ENCODE peak calls at places on chromosome 14, in ten cellular contexts. F is neuronal stem cell, V is PC-3, P is neural progenitor cell, G is GM23338, K is OCI-LY7, J is endothelial cell of umbilical vein, H is GM23248, E is hepatocyte, S is K562. C is an unnamed sample.

GRCh38 chr14:103188691-103189480 is 65.6 kb downstream of the TNFAIP2 start:
- DNase-seq in S (no peak), P (peak), K (no peak), V (no peak), G (peak), J (peak), H (peak), E (peak), F (no peak), C (peak)

GRCh38 chr14:76456200-76456599 is 80.3 kb downstream of the ESRRB start:
- DNase-seq in S (peak), H (peak), E (peak), P (peak), G (peak), F (peak), J (peak), V (peak), K (peak), C (no peak)

GRCh38 chr14:76863724-76864407 is 37.7 kb downstream of the LRRC74A start:
- DNase-seq in J (peak), G (no peak), F (no peak), H (no peak), V (no peak), E (no peak), K (no peak), P (no peak), S (no peak), C (peak)

GRCh38 chr14:91246051-91246852 is 1.7 kb upstream of the GPR68 start:
- DNase-seq in S (no peak), V (no peak), P (no peak), K (no peak), E (no peak), J (no peak), G (no peak), F (no peak), H (no peak), C (no peak)

GRCh38 chr14:60346706-60347105 is 97.7 kb downstream of the PPM1A start:
- DNase-seq in P (no peak), K (peak), V (peak), S (no peak), E (no peak), H (peak), G (no peak), J (peak), F (no peak), C (no peak)

GRCh38 chr14:45364565-45364964 is 111.6 kb upstream of the MIS18BP1 start:
- DNase-seq in S (no peak), H (no peak), P (no peak), J (no peak), K (no peak), E (no peak), V (peak), G (peak), F (no peak), C (no peak)

GRCh38 chr14:39430762-39431415 is 1.3 kb downstream of the FBXO33 start:
- DNase-seq in V (no peak), H (peak), S (no peak), E (no peak), K (peak), F (no peak), P (no peak), G (no peak), J (peak), C (no peak)

GRCh38 chr14:94142836-94143235 is 13.4 kb upstream of the IFI27L2 start:
- DNase-seq in G (no peak), P (no peak), J (no peak), K (no peak), S (no peak), E (no peak), H (no peak), F (no peak), V (no peak), C (no peak)

GRCh38 chr14:94139421-94139820 is 10.0 kb upstream of the IFI27L2 start:
- DNase-seq in P (no peak), G (no peak), V (no peak), K (no peak), S (no peak), H (no peak), E (no peak), F (no peak), J (no peak), C (no peak)

GRCh38 chr14:90111895-90112534 is 50.2 kb downstream of the KCNK13 start:
- DNase-seq in V (peak), K (no peak), G (no peak), E (no peak), H (peak), J (no peak), S (no peak), P (no peak), F (no peak), C (peak)

GRCh38 chr14:105933238-105933637 is 406.9 kb downstream of the TMEM121 start:
- DNase-seq in E (no peak), F (no peak), G (no peak), P (no peak), V (no peak), K (no peak), H (no peak), S (no peak), J (no peak), C (no peak)

GRCh38 chr14:74888164-74889158 is 6.7 kb downstream of the DLST start:
- DNase-seq in E (no peak), H (peak), V (no peak), K (no peak), G (no peak), P (no peak), F (no peak), S (peak), J (no peak), C (peak)

GRCh38 chr14:26427059-26427458 is 170.8 kb downstream of the NOVA1 start:
- DNase-seq in E (no peak), G (no peak), P (no peak), F (no peak), V (no peak), K (no peak), J (peak), S (no peak), H (peak), C (no peak)

GRCh38 chr14:47155395-47155794 is 503.8 kb upstream of the RPL10L start:
- DNase-seq in V (no peak), S (no peak), F (no peak), E (no peak), G (no peak), K (no peak), P (no peak), H (no peak), J (no peak), C (no peak)

GRCh38 chr14:21729703-21730212 is 56.1 kb upstream of the OR4E1 start:
- DNase-seq in S (no peak), G (no peak), K (no peak), P (no peak), F (no peak), H (no peak), E (no peak), J (no peak), V (no peak), C (no peak)

GRCh38 chr14:105851716-105852377 is 325.5 kb downstream of the TMEM121 start:
- DNase-seq in J (no peak), G (no peak), S (no peak), V (no peak), E (peak), H (no peak), F (no peak), P (no peak), K (peak), C (no peak)

GRCh38 chr14:28157289-28157869 is 609.2 kb upstream of the FOXG1 start:
- DNase-seq in K (no peak), E (no peak), G (no peak), S (no peak), H (no peak), J (no peak), P (no peak), F (no peak), V (no peak), C (no peak)

GRCh38 chr14:30291216-30291615 is 267.7 kb upstream of the G2E3 start:
- DNase-seq in S (no peak), G (no peak), J (no peak), V (peak), H (peak), P (no peak), K (no peak), F (no peak), E (no peak), C (no peak)

GRCh38 chr14:90616313-90616712 is 199.9 kb downstream of the TTC7B start:
- DNase-seq in H (no peak), J (peak), S (no peak), E (no peak), K (no peak), V (no peak), P (peak), G (no peak), F (no peak), C (no peak)

GRCh38 chr14:90697577-90698206 is 118.5 kb downstream of the TTC7B start:
- DNase-seq in K (peak), S (peak), E (peak), P (peak), F (peak), V (peak), H (peak), J (peak), G (peak), C (peak)

GRCh38 chr14:104107611-104108569 is 22.4 kb downstream of the ASPG start:
- DNase-seq in S (peak), E (peak), J (no peak), V (peak), K (no peak), P (no peak), G (no peak), F (no peak), H (peak), C (peak)

GRCh38 chr14:61602733-61603077 is 92.6 kb upstream of the HIF1A start:
- DNase-seq in S (no peak), E (no peak), G (no peak), V (peak), H (no peak), F (no peak), K (no peak), P (peak), J (no peak), C (no peak)

GRCh38 chr14:23122086-23122485 is 3.0 kb upstream of the CEBPE start:
- DNase-seq in E (no peak), G (no peak), S (no peak), J (no peak), F (no peak), H (no peak), P (no peak), K (no peak), V (no peak), C (no peak)

GRCh38 chr14:58656671-58657411 is 19.1 kb downstream of the DACT1 start:
- DNase-seq in K (no peak), H (no peak), E (no peak), J (no peak), F (no peak), G (no peak), V (no peak), P (no peak), S (no peak), C (no peak)

GRCh38 chr14:75042040-75042439 is 9.2 kb downstream of the MLH3 start:
- DNase-seq in H (no peak), E (no peak), S (no peak), J (peak), P (no peak), G (no peak), V (no peak), F (no peak), K (no peak), C (peak)

GRCh38 chr14:104283197-104284106 is 145.1 kb downstream of the KIF26A start:
- DNase-seq in K (no peak), F (no peak), H (no peak), V (no peak), E (no peak), P (peak), S (no peak), G (no peak), J (no peak), C (no peak)

GRCh38 chr14:64720190-64720589 is 16.0 kb downstream of the PLEKHG3 start:
- DNase-seq in S (no peak), E (peak), J (peak), F (no peak), G (no peak), H (peak), V (peak), P (no peak), K (no peak), C (peak)

GRCh38 chr14:35394326-35394725 is 10.2 kb downstream of the NFKBIA start:
- DNase-seq in P (no peak), V (no peak), E (no peak), K (no peak), G (no peak), S (no peak), J (no peak), F (no peak), H (no peak), C (no peak)

GRCh38 chr14:75267141-75267601 is 11.5 kb upstream of the FOS start:
- DNase-seq in S (no peak), J (peak), P (no peak), F (no peak), K (no peak), E (peak), G (peak), V (no peak), H (peak), C (no peak)

GRCh38 chr14:104307627-104308401 is 169.4 kb downstream of the KIF26A start:
- DNase-seq in F (no peak), V (no peak), E (no peak), K (no peak), P (no peak), H (no peak), G (no peak), J (no peak), S (no peak), C (no peak)

GRCh38 chr14:68610251-68610793 is 182.5 kb downstream of the ZFP36L1 start:
- DNase-seq in H (no peak), G (no peak), E (no peak), V (peak), S (no peak), J (no peak), F (no peak), K (no peak), P (no peak), C (no peak)

GRCh38 chr14:68612049-68612448 is 180.8 kb downstream of the ZFP36L1 start:
- DNase-seq in P (no peak), V (no peak), S (no peak), F (no peak), H (peak), G (no peak), E (no peak), J (no peak), K (no peak), C (no peak)

GRCh38 chr14:68608235-68608962 is 184.5 kb downstream of the ZFP36L1 start:
- DNase-seq in S (no peak), E (no peak), F (no peak), G (no peak), J (no peak), V (no peak), H (no peak), P (no peak), K (no peak), C (no peak)

GRCh38 chr14:68609012-68609411 is 183.9 kb downstream of the ZFP36L1 start:
- DNase-seq in F (no peak), J (no peak), E (no peak), G (no peak), H (no peak), K (no peak), V (no peak), S (no peak), P (no peak), C (no peak)

DNA sequence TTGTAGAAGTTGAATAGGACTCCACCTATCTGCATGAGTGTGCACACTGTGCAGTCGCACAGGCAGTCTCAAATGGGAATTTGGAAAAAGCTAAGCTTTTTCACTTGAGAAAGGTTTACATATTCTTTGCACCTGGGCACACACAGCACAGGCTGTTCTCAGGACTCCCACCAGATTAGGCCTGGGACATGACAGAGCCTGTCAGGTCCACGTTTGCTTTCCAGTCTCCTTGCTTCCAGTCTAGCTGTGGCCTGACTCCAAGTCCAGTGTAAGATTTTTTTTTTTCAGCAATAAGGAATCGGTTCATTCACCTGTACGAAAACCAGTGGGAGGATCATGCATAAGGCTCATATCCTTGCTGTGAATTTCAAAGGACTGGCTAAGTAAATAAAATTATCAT is 181.3 kb downstream of the ZFP36L1 start:
- DNase-seq in P (no peak), J (no peak), H (no peak), K (no peak), S (no peak), F (no peak), V (no peak), E (no peak), G (no peak), C (no peak)
- H3K4me2 ChIP-seq in P (no peak), J (no peak), H (no peak), K (no peak), S (no peak), F (no peak), V (no peak), E (no peak), G (no peak), C (no peak)

GRCh38 chr14:70886421-70887206 is 20.6 kb upstream of the PCNX1 start:
- DNase-seq in G (no peak), S (no peak), V (no peak), F (no peak), H (no peak), E (no peak), P (no peak), J (no peak), K (peak), C (no peak)
- H3K4me3 ChIP-seq in G (no peak), S (no peak), V (no peak), F (no peak), H (no peak), E (no peak), P (no peak), J (no peak), K (no peak), C (no peak)

DNA sequence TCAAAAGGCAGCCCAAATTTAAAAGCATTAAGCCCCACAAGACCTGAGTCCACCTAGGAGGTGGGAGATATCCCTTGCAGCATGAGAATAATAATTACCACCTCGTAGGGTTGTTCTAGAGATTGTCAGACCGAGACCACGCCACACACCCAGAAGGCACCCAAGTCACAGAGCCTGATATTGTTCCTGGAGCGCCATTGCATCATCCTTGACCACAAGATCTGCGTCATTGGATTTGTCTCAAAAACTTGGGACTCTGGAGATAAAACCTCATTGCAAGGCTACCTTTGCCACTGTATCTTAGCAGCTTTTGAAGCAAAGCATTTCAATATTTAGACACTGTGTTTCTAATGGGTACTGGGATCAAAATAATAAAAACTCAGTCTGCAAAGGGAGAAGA is 29.4 kb upstream of the PPP2R5C start:
- DNase-seq in F (no peak), E (no peak), H (peak), G (no peak), J (no peak), P (no peak), S (no peak), V (peak), K (no peak), C (peak)
- H3K27ac ChIP-seq in F (no peak), E (peak), H (no peak), G (no peak), J (no peak), P (no peak), S (peak), V (peak), K (no peak), C (peak)

GRCh38 chr14:95756127-95756526 is 42.2 kb upstream of the TCL1A start:
- DNase-seq in P (no peak), V (no peak), G (no peak), E (no peak), J (no peak), S (no peak), K (no peak), H (no peak), F (no peak), C (no peak)

GRCh38 chr14:95756751-95757150 is 42.8 kb upstream of the TCL1A start:
- DNase-seq in G (no peak), V (no peak), E (no peak), S (no peak), P (no peak), J (no peak), H (no peak), K (no peak), F (no peak), C (no peak)

GRCh38 chr14:95759952-95760351 is 46.0 kb upstream of the TCL1A start:
- DNase-seq in S (no peak), H (peak), E (no peak), K (no peak), G (no peak), P (no peak), F (no peak), V (no peak), J (no peak), C (no peak)

GRCh38 chr14:95760596-95760995 is 46.7 kb upstream of the TCL1A start:
- DNase-seq in P (no peak), K (no peak), H (no peak), F (no peak), G (no peak), S (no peak), J (no peak), E (no peak), V (no peak), C (no peak)

GRCh38 chr14:95758331-95758730 is 44.4 kb upstream of the TCL1A start:
- DNase-seq in F (no peak), J (no peak), E (no peak), G (no peak), K (no peak), S (no peak), V (no peak), P (no peak), H (no peak), C (no peak)
- H3K4me2 ChIP-seq in F (no peak), J (no peak), E (no peak), G (no peak), K (no peak), S (no peak), V (no peak), P (no peak), H (no peak), C (no peak)

GRCh38 chr14:55977346-55977745 is 140.9 kb upstream of the PELI2 start:
- DNase-seq in H (no peak), P (no peak), S (no peak), K (no peak), F (no peak), G (no peak), J (no peak), V (no peak), E (no peak), C (no peak)
- H3K4me3 ChIP-seq in H (no peak), P (no peak), S (no peak), K (no peak), F (no peak), G (no peak), J (no peak), V (no peak), E (no peak), C (no peak)

DNA sequence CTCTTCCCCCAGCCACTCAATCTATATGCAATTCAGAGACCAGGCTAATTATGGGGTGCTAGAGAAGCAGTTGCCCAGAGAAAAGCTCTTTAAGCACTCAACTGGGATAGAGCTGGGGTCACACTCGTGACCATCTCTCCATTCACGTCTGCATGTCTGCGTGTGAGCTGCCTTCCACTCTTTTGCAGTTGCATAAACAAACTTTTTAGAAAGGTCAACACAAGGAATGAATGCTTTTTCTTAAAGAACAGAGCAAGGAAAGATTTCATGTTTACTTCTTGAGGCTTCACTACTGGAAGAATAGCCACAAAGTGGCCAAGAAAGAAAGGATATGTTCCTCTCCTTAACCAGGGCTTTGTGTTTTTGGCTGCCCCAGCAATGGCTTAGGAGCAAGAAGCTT is 151.1 kb downstream of the SAMD4A start:
- DNase-seq in H (no peak), P (no peak), S (no peak), V (no peak), G (no peak), E (no peak), K (no peak), J (no peak), F (no peak), C (no peak)
- H3K27ac ChIP-seq in H (no peak), P (no peak), S (no peak), V (no peak), G (no peak), E (peak), K (no peak), J (no peak), F (no peak), C (no peak)